ENCODE peak calls at places on chromosomes 13 and 19, in four cellular contexts. K, Y, J and B are unnamed samples.

GRCh38 chr19:7199613-7200533 is 94.3 kb downstream of the INSR start:
- DNase-seq in K (no peak), Y (no peak), J (no peak), B (no peak)

GRCh38 chr13:19817106-19817505 is 34.4 kb upstream of the PSPC1 start:
- DNase-seq in K (no peak), Y (no peak), J (no peak), B (no peak)

GRCh38 chr13:62473944-62474237 is 1058.2 kb upstream of the PCDH20 start:
- DNase-seq in K (no peak), Y (no peak), J (no peak), B (no peak)

GRCh38 chr19:14333101-14333871 is 48.0 kb upstream of the ADGRE5 start:
- DNase-seq in K (no peak), Y (no peak), J (no peak), B (no peak)

GRCh38 chr19:58218899-58219298 is 9.8 kb upstream of the ZNF544 start:
- DNase-seq in K (no peak), Y (no peak), J (no peak), B (no peak)

GRCh38 chr13:85806553-85807175 is 7.4 kb upstream of the SLITRK6 start:
- DNase-seq in K (peak; percentile 17), Y (no peak), J (no peak), B (no peak)

GRCh38 chr19:10552596-10553053 is 8.9 kb downstream of the ATG4D start:
- DNase-seq in K (no peak), Y (no peak), J (no peak), B (no peak)

GRCh38 chr13:98828614-98829013 is 76.1 kb upstream of the SLC15A1 start:
- DNase-seq in K (no peak), Y (no peak), J (no peak), B (no peak)

GRCh38 chr13:78610381-78610883 is 7.1 kb upstream of the POU4F1 start:
- DNase-seq in K (no peak), Y (no peak), J (no peak), B (no peak)

GRCh38 chr19:39515551-39516191 is 732 bp downstream of the SELENOV start:
- DNase-seq in K (no peak), Y (no peak), J (no peak), B (no peak)

GRCh38 chr19:38838208-38838985 is 6.8 kb upstream of the ECH1 start:
- DNase-seq in K (no peak), Y (no peak), J (no peak), B (no peak)

GRCh38 chr19:35911790-35912189 is 3.7 kb upstream of the TYROBP start:
- DNase-seq in K (no peak), Y (no peak), J (no peak), B (no peak)

GRCh38 chr13:76643596-76643995 is 242.6 kb downstream of the KCTD12 start:
- DNase-seq in K (no peak), Y (no peak), J (no peak), B (no peak)

GRCh38 chr13:79492313-79492798 is 11.4 kb downstream of the NDFIP2 start:
- DNase-seq in K (no peak), Y (no peak), J (no peak), B (no peak)

GRCh38 chr13:86581711-86582110 is 782.5 kb upstream of the SLITRK6 start:
- DNase-seq in K (no peak), Y (no peak), J (no peak), B (no peak)

GRCh38 chr13:101977475-101977874 is 424.4 kb downstream of the FGF14 start:
- DNase-seq in K (no peak), Y (no peak), J (no peak), B (no peak)

DNA sequence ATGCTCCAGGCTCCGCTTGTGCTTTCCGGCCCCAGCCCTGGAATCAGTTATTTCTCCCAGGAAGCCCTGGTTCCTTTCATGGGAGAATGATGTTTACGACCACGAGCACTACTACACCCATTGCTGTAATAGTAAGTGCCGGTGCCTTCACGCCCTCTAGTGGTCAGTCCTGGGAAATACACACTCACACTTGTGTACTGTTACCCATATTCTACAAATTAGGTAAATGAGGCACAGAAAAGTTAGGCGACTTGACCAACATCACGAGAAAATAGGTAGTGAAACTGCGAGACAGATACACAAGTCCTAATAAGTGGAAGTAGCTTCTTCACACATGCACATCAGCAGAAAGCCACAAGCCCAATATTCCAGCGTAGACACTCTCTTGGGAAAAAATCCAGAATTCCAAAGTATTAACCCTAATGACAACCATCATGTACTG is 21.7 kb downstream of the CEACAM21 start:
- DNase-seq in K (peak; percentile 38), Y (no peak), J (peak; percentile 50), B (peak; percentile 81)
- TF ChIP-seq CTCF in K (peak; percentile 89), Y (peak; percentile 78), J (peak; percentile 49), B (peak; percentile 65)

DNA sequence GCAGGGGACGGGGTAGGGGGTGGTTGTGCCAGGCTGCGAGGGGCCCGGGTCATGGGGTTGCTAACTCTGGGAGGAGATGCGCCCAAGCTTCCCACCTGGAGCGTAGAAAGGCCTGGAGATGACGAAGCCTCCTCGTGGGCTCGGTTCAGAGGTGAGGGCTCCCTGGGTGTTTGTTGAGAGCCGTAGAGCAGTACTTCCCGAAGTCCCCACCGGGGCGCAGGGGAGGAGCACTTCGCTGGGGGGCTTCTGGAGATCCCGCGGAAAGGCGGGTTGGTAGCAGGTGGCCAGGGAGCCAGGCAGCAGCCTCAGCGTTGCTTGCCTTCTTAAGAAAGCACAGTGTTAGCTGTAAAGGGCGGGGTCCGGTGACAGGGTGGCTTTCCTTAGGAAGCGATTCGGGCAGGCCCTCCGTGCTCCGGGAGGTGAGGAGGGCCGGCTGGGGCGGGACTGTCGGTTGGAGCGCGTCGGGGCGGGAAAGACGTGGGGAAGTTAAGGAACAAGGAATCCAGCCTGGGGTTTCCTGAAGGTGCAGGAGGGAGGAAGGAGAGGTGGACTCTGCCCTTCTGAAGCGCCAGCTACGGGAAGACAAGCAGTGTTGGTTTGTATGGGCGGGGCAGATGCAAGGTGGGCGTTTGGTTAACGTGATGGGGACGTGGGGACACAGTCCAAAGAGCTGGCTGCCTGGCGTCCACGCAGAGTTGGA is 3.3 kb downstream of the VSTM2B start:
- DNase-seq in K (no peak), Y (no peak), J (no peak), B (no peak)
- H3K4me3 ChIP-seq in K (peak overlapping the region; percentile 30), Y (no peak overlapping the region), J (no peak overlapping the region), B (no peak overlapping the region)

DNA sequence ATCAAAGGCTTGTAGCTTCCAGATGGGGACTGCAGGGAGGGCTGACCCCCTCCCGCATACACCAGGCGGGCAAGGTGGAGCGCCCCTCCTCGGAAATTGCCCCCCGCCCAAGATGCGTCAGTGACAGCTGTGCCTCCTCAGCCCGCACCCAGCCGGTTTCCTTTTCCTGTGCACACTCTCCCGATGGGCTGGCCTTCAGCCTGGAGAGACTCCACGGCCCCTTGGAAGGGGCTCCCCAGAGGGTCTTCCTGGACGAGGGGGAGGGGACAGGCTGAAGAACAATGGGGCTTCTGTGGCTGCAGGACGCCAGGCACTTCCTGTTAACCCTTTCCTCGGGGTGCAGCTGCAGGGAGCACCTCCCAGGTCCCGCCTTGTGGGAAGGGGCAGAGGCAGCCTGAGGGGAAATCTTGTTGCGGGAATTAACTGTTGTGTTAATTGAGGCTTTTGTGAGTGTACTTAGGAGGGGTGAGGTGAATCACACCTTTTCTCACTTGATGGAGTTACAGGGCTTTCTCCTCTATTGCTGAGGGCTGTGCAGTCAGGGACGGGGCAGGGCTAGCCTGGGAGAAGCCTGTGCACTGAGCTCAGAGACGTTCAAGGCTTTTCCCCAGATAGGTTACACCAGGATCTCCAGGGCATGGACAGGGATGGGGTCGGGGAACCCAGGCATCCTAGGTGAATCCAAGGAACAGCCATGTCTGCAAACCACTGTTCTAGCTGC is 14.3 kb downstream of the IER2 start:
- DNase-seq in K (no peak), Y (no peak), J (no peak), B (no peak)
- TF ChIP-seq CTCF in K (no peak), Y (no peak), J (no peak), B (no peak)

DNA sequence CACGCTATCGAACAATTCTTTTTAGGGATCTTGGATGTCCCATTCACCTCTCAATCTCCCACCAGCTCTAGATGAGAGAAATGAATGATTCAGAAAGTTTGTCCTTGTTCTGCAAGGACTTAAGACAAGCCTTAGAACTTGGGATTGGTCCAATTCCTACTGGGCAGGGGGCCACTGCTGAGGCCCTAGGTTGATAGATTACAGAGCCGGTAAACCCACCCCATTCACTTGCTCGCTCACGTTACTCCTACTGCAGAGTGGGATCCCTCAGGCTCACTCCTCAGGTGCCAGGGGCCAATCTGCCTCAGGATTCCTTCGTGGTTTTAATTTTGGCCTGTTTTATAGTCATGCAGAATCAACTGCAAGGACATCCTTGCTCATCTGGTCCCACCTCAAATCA is 59.0 kb downstream of the SERP2 start:
- DNase-seq in K (no peak), Y (no peak), J (no peak), B (no peak)
- H3K4me3 ChIP-seq in K (no peak overlapping the region), Y (no peak overlapping the region), J (no peak overlapping the region), B (no peak overlapping the region)

GRCh38 chr19:1505991-1506881 is 6.6 kb downstream of the ADAMTSL5 start:
- DNase-seq in K (no peak), Y (no peak), J (no peak), B (no peak)

GRCh38 chr19:1509589-1510441 is 3.0 kb downstream of the ADAMTSL5 start:
- DNase-seq in K (no peak), Y (no peak), J (no peak), B (no peak)

GRCh38 chr19:1507192-1507660 is 5.6 kb downstream of the ADAMTSL5 start:
- DNase-seq in K (no peak), Y (no peak), J (no peak), B (no peak)

GRCh38 chr19:1508507-1508856 is 4.3 kb downstream of the ADAMTSL5 start:
- DNase-seq in K (no peak), Y (no peak), J (no peak), B (no peak)

DNA sequence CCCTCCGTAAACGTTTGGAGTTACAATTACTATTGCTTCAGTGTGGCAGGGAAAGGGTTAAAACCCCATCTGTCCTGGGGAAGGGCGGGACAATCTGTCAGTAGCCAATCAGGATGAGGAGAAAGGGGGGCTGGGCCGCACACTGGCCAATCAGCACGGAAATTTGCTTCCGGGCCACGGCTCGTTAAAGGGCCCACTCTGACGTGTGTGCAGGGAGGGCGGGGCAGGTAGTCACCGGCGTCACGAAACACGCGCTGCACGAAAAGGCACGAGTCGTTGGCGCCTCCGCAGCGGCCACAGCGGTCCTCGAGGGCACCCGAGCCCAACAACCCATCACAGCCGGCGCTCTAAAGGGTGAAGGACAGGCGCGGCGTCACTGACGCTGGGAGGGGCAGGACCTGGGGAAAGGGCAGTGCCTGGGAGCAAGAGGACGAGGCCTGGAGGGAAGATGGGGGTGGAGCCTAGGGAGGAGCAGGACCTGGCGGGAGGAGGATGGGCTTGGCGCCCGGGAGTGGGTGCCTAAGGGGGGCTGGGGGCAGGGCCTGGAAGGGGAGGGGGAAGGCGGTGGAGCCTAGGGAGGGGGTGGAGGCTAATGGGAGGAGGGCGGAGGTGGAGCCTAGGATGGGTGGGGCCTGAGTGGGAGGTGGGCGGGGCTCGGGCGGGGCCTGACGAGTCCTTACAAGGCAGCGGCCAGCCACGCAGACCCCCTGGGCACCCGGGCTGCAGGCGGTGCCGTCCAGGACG is 4.9 kb downstream of the ADAMTSL5 start:
- DNase-seq in K (peak; percentile 58), Y (peak; percentile 70), J (peak; percentile 88), B (peak; percentile 82)
- TF ChIP-seq CTCF in K (no peak), Y (no peak), J (no peak), B (no peak)

DNA sequence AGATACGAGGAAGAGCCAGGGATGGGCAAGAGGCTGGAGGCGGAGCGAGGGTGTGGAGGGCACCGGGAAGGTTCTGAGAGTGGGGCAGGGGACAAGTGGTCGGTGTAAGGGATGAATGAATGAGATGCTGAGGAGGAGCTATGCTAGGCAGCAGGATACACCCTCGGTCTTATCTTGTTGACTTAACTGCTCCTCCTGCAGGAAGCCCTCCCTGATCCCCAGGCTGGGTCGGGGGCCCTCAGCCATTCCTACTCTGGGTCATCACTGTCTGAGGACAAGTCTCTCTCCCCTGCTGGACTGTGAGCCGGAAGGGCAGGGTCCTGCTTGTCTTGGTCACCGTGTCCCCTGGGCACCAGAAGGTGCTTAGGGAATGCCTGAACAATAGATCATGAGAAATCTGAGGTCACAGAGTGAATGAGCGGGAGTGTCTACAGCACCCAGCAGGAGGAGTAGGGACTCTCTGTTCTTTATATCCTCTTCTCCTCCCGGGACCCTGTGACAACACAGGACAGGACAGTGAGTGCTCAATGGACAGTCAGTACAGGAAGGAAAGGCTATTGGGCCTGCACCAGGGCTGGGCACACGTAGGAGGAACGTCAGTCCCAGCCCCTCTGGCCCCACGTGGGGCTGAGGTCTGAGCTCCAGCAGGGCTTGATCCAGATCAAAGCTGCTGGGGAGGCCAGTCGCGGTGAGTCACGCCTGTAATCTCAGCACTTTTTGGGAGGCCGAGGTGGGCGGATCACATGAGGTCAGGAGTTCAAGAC is 6.5 kb downstream of the NKPD1 start:
- DNase-seq in K (no peak), Y (no peak), J (no peak), B (no peak)
- H3K4me3 ChIP-seq in K (no peak overlapping the region), Y (no peak overlapping the region), J (peak overlapping the region; percentile 16), B (no peak overlapping the region)